ENCODE peak calls at places on chromosomes 3 and 15, in nine cellular contexts. H is GM13977; D is NCI-H1417 treated with DMSO at 0.1 percent for 48 hours; R is ELF-1; T is Kasumi-1; L is AG04449; J is NCI-H1930; B is ureter; U is stimulated activated CD8-positive, alpha-beta memory T cell treated with anti-CD3 and anti-CD28 coated beads, Interleukin-15, amount 100 ng/mL, for 24 hours. I is an unnamed sample.

GRCh38 chr3:66014056-66014455 is 24.7 kb downstream of the MAGI1 start:
- DNase-seq in H (no peak), D (no peak), R (no peak), T (no peak), L (no peak), J (no peak), B (no peak), U (no peak), I (no peak)

GRCh38 chr3:105424412-105425152 is 57.9 kb downstream of the ALCAM start:
- DNase-seq in H (no peak), D (no peak), R (no peak), T (no peak), L (no peak), J (no peak), B (no peak), U (no peak), I (no peak)

GRCh38 chr15:42577514-42578031 is 2.2 kb downstream of the STARD9 start:
- DNase-seq in H (peak), D (no peak), R (no peak), T (no peak), L (no peak), J (no peak), B (no peak), U (no peak), I (peak)

GRCh38 chr15:34610388-34610787 is 26.9 kb upstream of the GOLGA8B start:
- DNase-seq in H (no peak), D (no peak), R (no peak), T (no peak), L (no peak), J (no peak), B (no peak), U (no peak), I (no peak)

GRCh38 chr3:69051796-69052566 is at the start of gene TMF1:
- DNase-seq in H (peak), D (no peak), R (peak), T (no peak), L (peak), J (no peak), B (peak), U (peak), I (peak)

GRCh38 chr3:191568206-191568605 is 107.2 kb downstream of the PYDC2 start:
- DNase-seq in H (no peak), D (no peak), R (no peak), T (no peak), L (no peak), J (no peak), B (no peak), U (no peak), I (no peak)

GRCh38 chr3:153835540-153835939 is 285.6 kb upstream of the ARHGEF26 start:
- DNase-seq in H (no peak), D (no peak), R (peak), T (no peak), L (no peak), J (no peak), B (no peak), U (no peak), I (no peak)

GRCh38 chr3:77799280-77799679 is 759.4 kb downstream of the ROBO2 start:
- DNase-seq in H (no peak), D (no peak), R (no peak), T (no peak), L (no peak), J (peak), B (no peak), U (no peak), I (no peak)

GRCh38 chr15:85770014-85770721 is 24.6 kb downstream of the KLHL25 start:
- DNase-seq in H (no peak), D (no peak), R (no peak), T (no peak), L (no peak), J (no peak), B (no peak), U (no peak), I (no peak)

GRCh38 chr15:63892794-63893441 is 59.2 kb upstream of the HERC1 start:
- DNase-seq in H (no peak), D (no peak), R (no peak), T (peak), L (no peak), J (no peak), B (no peak), U (peak), I (no peak)

GRCh38 chr3:64289622-64290021 is 64.4 kb upstream of the PRICKLE2 start:
- DNase-seq in H (no peak), D (no peak), R (no peak), T (no peak), L (no peak), J (no peak), B (no peak), U (no peak), I (no peak)

GRCh38 chr3:16151109-16151508 is 23.4 kb upstream of the GALNT15 start:
- DNase-seq in H (no peak), D (no peak), R (no peak), T (peak), L (peak), J (no peak), B (peak), U (no peak), I (peak)

GRCh38 chr15:51093865-51094605 is 671 bp downstream of the TNFAIP8L3 start:
- DNase-seq in H (peak), D (no peak), R (peak), T (peak), L (no peak), J (no peak), B (peak), U (no peak), I (peak)

GRCh38 chr3:123090700-123091585 is 24.1 kb downstream of the PDIA5 start:
- DNase-seq in H (no peak), D (peak), R (no peak), T (peak), L (no peak), J (no peak), B (no peak), U (no peak), I (no peak)

GRCh38 chr3:113559011-113559410 is 26.7 kb downstream of the SIDT1 start:
- DNase-seq in H (no peak), D (no peak), R (no peak), T (no peak), L (no peak), J (no peak), B (no peak), U (no peak), I (no peak)

GRCh38 chr3:39038165-39038564 is 13.6 kb downstream of the SCN11A start:
- DNase-seq in H (no peak), D (no peak), R (no peak), T (no peak), L (peak), J (no peak), B (no peak), U (no peak), I (no peak)

GRCh38 chr3:37457392-37458065 is 283.1 kb upstream of the LRRFIP2 start:
- DNase-seq in H (no peak), D (no peak), R (peak), T (peak), L (no peak), J (no peak), B (no peak), U (no peak), I (no peak)

GRCh38 chr3:28240440-28240839 is 979 bp upstream of the CMC1 start:
- DNase-seq in H (no peak), D (no peak), R (peak), T (no peak), L (no peak), J (no peak), B (no peak), U (no peak), I (no peak)

GRCh38 chr3:32492684-32493436 is 9.8 kb downstream of the CMTM6 start:
- DNase-seq in H (no peak), D (no peak), R (no peak), T (no peak), L (no peak), J (no peak), B (no peak), U (no peak), I (no peak)

GRCh38 chr3:128489860-128490649 is 2.9 kb downstream of the GATA2 start:
- DNase-seq in H (no peak), D (no peak), R (peak), T (no peak), L (no peak), J (peak), B (peak), U (no peak), I (no peak)

GRCh38 chr3:51718547-51719412 is 11.9 kb downstream of the GRM2 start:
- DNase-seq in H (peak), D (peak), R (peak), T (peak), L (no peak), J (peak), B (peak), U (no peak), I (peak)

GRCh38 chr3:7518471-7518870 is 657.6 kb downstream of the GRM7 start:
- DNase-seq in H (no peak), D (peak), R (no peak), T (no peak), L (no peak), J (no peak), B (no peak), U (no peak), I (no peak)

GRCh38 chr15:34987982-34988873 is at the start of gene ZNF770:
- DNase-seq in H (peak), D (peak), R (peak), T (peak), L (no peak), J (peak), B (peak), U (peak), I (peak)

GRCh38 chr15:101184830-101185229 is 67.0 kb downstream of the CHSY1 start:
- DNase-seq in H (no peak), D (no peak), R (no peak), T (no peak), L (no peak), J (no peak), B (no peak), U (no peak), I (no peak)

GRCh38 chr3:149623819-149624218 is 34.0 kb downstream of the WWTR1 start:
- DNase-seq in H (no peak), D (no peak), R (no peak), T (peak), L (no peak), J (no peak), B (no peak), U (no peak), I (no peak)

GRCh38 chr3:156181509-156181908 is 61.1 kb downstream of the KCNAB1 start:
- DNase-seq in H (no peak), D (no peak), R (no peak), T (no peak), L (no peak), J (no peak), B (no peak), U (no peak), I (peak)

GRCh38 chr15:95948371-95948770 is 382.1 kb upstream of the NR2F2 start:
- DNase-seq in H (no peak), D (no peak), R (no peak), T (no peak), L (no peak), J (no peak), B (no peak), U (no peak), I (no peak)

GRCh38 chr15:101615414-101615985 is 36.7 kb downstream of the TM2D3 start:
- DNase-seq in H (no peak), D (no peak), R (no peak), T (no peak), L (no peak), J (no peak), B (no peak), U (no peak), I (no peak)

GRCh38 chr3:115857518-115858136 is 234.3 kb downstream of the GAP43 start:
- DNase-seq in H (no peak), D (no peak), R (no peak), T (no peak), L (no peak), J (no peak), B (no peak), U (no peak), I (no peak)

GRCh38 chr3:64399205-64399800 is 174.0 kb upstream of the PRICKLE2 start:
- DNase-seq in H (peak), D (no peak), R (peak), T (peak), L (no peak), J (no peak), B (peak), U (no peak), I (peak)

GRCh38 chr3:133386876-133387275 is 13.0 kb upstream of the BFSP2 start:
- DNase-seq in H (no peak), D (no peak), R (no peak), T (no peak), L (no peak), J (no peak), B (no peak), U (no peak), I (no peak)

GRCh38 chr3:196280689-196281463 is 6.7 kb downstream of the PCYT1A start:
- DNase-seq in H (peak), D (no peak), R (no peak), T (no peak), L (no peak), J (no peak), B (no peak), U (no peak), I (no peak)

GRCh38 chr3:12409625-12410596 is 74.4 kb upstream of the TSEN2 start:
- DNase-seq in H (no peak), D (no peak), R (no peak), T (no peak), L (no peak), J (no peak), B (no peak), U (no peak), I (no peak)

GRCh38 chr3:193768069-193768391 is 175.0 kb downstream of the OPA1 start:
- DNase-seq in H (no peak), D (no peak), R (no peak), T (no peak), L (no peak), J (no peak), B (no peak), U (no peak), I (no peak)

GRCh38 chr15:58396181-58396580 is 35.6 kb upstream of the LIPC start:
- DNase-seq in H (no peak), D (no peak), R (no peak), T (no peak), L (peak), J (no peak), B (no peak), U (no peak), I (peak)

GRCh38 chr3:160027541-160028195 is 39.0 kb downstream of the IL12A start:
- DNase-seq in H (peak), D (no peak), R (no peak), T (peak), L (peak), J (no peak), B (no peak), U (no peak), I (no peak)

GRCh38 chr15:48643236-48643635 is 2.3 kb downstream of the FBN1 start:
- DNase-seq in H (no peak), D (no peak), R (no peak), T (no peak), L (no peak), J (no peak), B (no peak), U (no peak), I (no peak)

GRCh38 chr15:40469776-40470390 is 901 bp upstream of the CHST14 start:
- DNase-seq in H (no peak), D (no peak), R (no peak), T (no peak), L (no peak), J (no peak), B (no peak), U (no peak), I (no peak)